ENCODE peak calls at places on chromosomes 2 and 18, in seven cellular contexts. B is heart right ventricle, Y is cardiac fibroblast, A is neural crest cell, C is suprapubic skin, R is endodermal cell, G is IMR-90. I is an unnamed sample.

GRCh38 chr2:203682688-203683130 is 23.7 kb upstream of the CD28 start:
- DNase-seq in B (peak), A (no peak), Y (peak), C (no peak), G (peak), R (no peak), I (no peak)

GRCh38 chr2:207163053-207163814 is 2.5 kb downstream of the KLF7 start:
- DNase-seq in Y (peak), A (no peak), R (no peak), B (no peak), G (peak), C (peak), I (no peak)

GRCh38 chr18:55401638-55402191 is 186.3 kb downstream of the TCF4 start:
- DNase-seq in G (peak), R (peak), A (no peak), C (no peak), B (peak), Y (peak), I (no peak)

GRCh38 chr2:170365003-170365402 is 187.1 kb downstream of the MYO3B start:
- DNase-seq in R (no peak), B (no peak), A (no peak), C (no peak), G (no peak), Y (no peak), I (no peak)

GRCh38 chr18:76490701-76491171 is 4.3 kb downstream of the ZNF516 start:
- DNase-seq in G (peak), A (peak), C (peak), B (no peak), R (peak), Y (no peak), I (no peak)

GRCh38 chr18:79010802-79011201 is 31.2 kb downstream of the SALL3 start:
- DNase-seq in R (no peak), G (no peak), C (no peak), A (no peak), B (no peak), Y (no peak), I (no peak)

GRCh38 chr2:199988176-199988575 is 32.8 kb downstream of the MAIP1 start:
- DNase-seq in A (no peak), G (peak), C (no peak), Y (peak), R (no peak), B (peak), I (no peak)

GRCh38 chr2:46780411-46780800 is 135.2 kb downstream of the MCFD2 start:
- DNase-seq in G (no peak), A (no peak), Y (peak), C (no peak), B (peak), R (no peak), I (no peak)

GRCh38 chr2:75602724-75603342 is 42.1 kb upstream of the EVA1A start:
- DNase-seq in G (peak), B (no peak), A (no peak), Y (peak), R (no peak), C (no peak), I (no peak)

GRCh38 chr2:85221291-85221690 is 88.1 kb downstream of the TCF7L1 start:
- DNase-seq in Y (peak), C (peak), G (peak), B (no peak), A (no peak), R (no peak), I (no peak)

GRCh38 chr2:192194065-192194865 is 468 bp downstream of the TMEFF2 start:
- DNase-seq in R (peak), G (peak), A (no peak), B (no peak), C (peak), Y (no peak), I (peak)

GRCh38 chr2:11305958-11306357 is 38.5 kb downstream of the ROCK2 start:
- DNase-seq in A (no peak), C (no peak), G (peak), Y (peak), R (no peak), B (no peak), I (no peak)

GRCh38 chr2:26086155-26086634 is 52.3 kb downstream of the RAB10 start:
- DNase-seq in Y (peak), A (no peak), G (peak), B (no peak), R (no peak), C (no peak), I (no peak)

GRCh38 chr18:72672364-72673151 is 128.4 kb upstream of the CBLN2 start:
- DNase-seq in A (no peak), B (no peak), R (no peak), Y (peak), C (no peak), G (peak), I (no peak)

GRCh38 chr2:190190507-190190906 is 128.0 kb upstream of the MSTN start:
- DNase-seq in Y (no peak), G (no peak), B (no peak), A (no peak), R (no peak), C (no peak), I (no peak)

GRCh38 chr18:32884543-32884942 is 111.7 kb upstream of the KLHL14 start:
- DNase-seq in R (no peak), G (no peak), B (no peak), C (no peak), A (no peak), Y (no peak), I (no peak)

GRCh38 chr2:20542761-20543578 is 96.1 kb downstream of the RHOB start:
- DNase-seq in G (no peak), C (no peak), B (no peak), R (no peak), Y (peak), A (no peak), I (no peak)

GRCh38 chr18:48695671-48696070 is 156.8 kb downstream of the CTIF start:
- DNase-seq in R (no peak), B (no peak), G (no peak), Y (no peak), A (no peak), C (no peak), I (no peak)

GRCh38 chr2:228344531-228344930 is 163.0 kb upstream of the SPHKAP start:
- DNase-seq in Y (peak), R (no peak), B (no peak), A (no peak), C (no peak), G (no peak), I (no peak)

GRCh38 chr18:34299828-34300227 is 75.1 kb upstream of the NOL4 start:
- DNase-seq in A (no peak), C (no peak), R (no peak), B (no peak), G (no peak), Y (no peak), I (no peak)

GRCh38 chr2:231611273-231612198 is 18.9 kb downstream of the TEX44 start:
- DNase-seq in B (peak), C (peak), Y (peak), A (no peak), G (peak), R (peak), I (no peak)

GRCh38 chr2:216464104-216464720 is 34.4 kb upstream of the RPL37A start:
- DNase-seq in B (peak), G (no peak), Y (no peak), R (no peak), C (no peak), A (no peak), I (no peak)

GRCh38 chr18:59715445-59715844 is 18.2 kb upstream of the CCBE1 start:
- DNase-seq in B (no peak), C (no peak), Y (peak), A (no peak), R (no peak), G (peak), I (no peak)

GRCh38 chr2:28251337-28251736 is 141.3 kb upstream of the FOSL2 start:
- DNase-seq in G (no peak), A (no peak), C (no peak), B (no peak), Y (no peak), R (no peak), I (no peak)

GRCh38 chr2:39583781-39584180 is 81.9 kb upstream of the TMEM178A start:
- DNase-seq in R (no peak), A (no peak), G (no peak), B (no peak), Y (no peak), C (no peak), I (no peak)

GRCh38 chr2:26970244-26970927 is at the start of gene MAPRE3:
- DNase-seq in G (peak), C (peak), A (peak), Y (peak), R (peak), B (peak), I (peak)

GRCh38 chr2:189574793-189575475 is 5.7 kb downstream of the SLC40A1 start:
- DNase-seq in Y (no peak), A (no peak), R (no peak), B (no peak), C (no peak), G (no peak), I (no peak)

GRCh38 chr2:9629222-9630000 is 1.4 kb downstream of the YWHAQ start:
- DNase-seq in G (peak), B (no peak), A (no peak), Y (peak), R (no peak), C (no peak), I (no peak)

GRCh38 chr2:9630001-9630749 is 622 bp downstream of the YWHAQ start:
- DNase-seq in Y (peak), A (peak), G (peak), B (peak), C (peak), R (peak), I (peak)

GRCh38 chr2:9630750-9631483 is at the start of gene YWHAQ:
- DNase-seq in R (peak), Y (peak), C (peak), G (peak), B (peak), A (peak), I (peak)

GRCh38 chr2:9631976-9632700 is 1.3 kb upstream of the YWHAQ start:
- DNase-seq in R (peak), Y (no peak), A (no peak), G (no peak), B (peak), C (no peak), I (no peak)

GRCh38 chr2:9631484-9631819 is 655 bp upstream of the YWHAQ start:
- DNase-seq in C (no peak), Y (no peak), B (no peak), G (no peak), R (no peak), A (no peak), I (no peak)
- TF ChIP-seq CTCF in C (no peak), Y (no peak), B (no peak), G (no peak), R (no peak), A (no peak), I (no peak)

GRCh38 chr2:108959401-108959800 is 29.6 kb downstream of the EDAR start:
- DNase-seq in Y (no peak), A (no peak), B (no peak), G (peak), R (no peak), C (peak), I (no peak)

GRCh38 chr2:108958632-108959341 is 30.2 kb downstream of the EDAR start:
- DNase-seq in Y (no peak), R (no peak), A (no peak), C (peak), G (no peak), B (peak), I (no peak)

GRCh38 chr2:108958002-108958401 is 31.0 kb downstream of the EDAR start:
- DNase-seq in R (no peak), C (peak), A (no peak), G (no peak), B (no peak), Y (no peak), I (no peak)

GRCh38 chr2:108963057-108963456 is 26.0 kb downstream of the EDAR start:
- DNase-seq in R (no peak), G (no peak), C (peak), Y (no peak), B (no peak), A (no peak), I (no peak)

DNA sequence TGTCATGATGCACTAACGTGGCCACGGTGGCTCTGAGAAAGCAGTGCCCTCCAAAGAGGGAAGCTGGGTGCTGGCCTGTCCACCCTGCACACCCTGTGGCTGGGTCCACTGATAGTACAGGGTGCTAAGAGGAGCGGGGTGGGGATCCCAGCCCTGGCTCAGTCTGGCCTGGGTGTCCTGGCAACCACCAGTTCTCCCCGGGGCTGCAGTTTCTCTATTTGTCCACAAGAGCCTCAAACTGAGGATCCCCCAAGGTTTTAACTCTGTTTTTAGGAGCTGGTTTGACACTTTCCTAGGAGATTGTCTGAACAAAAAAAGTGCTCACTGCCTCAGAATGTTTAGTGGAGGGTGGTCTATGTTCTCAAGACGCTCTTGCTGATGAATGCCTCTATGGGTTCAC is 29.0 kb downstream of the EDAR start:
- DNase-seq in Y (no peak), R (no peak), A (no peak), C (peak), G (no peak), B (no peak), I (no peak)
- TF ChIP-seq CTCF in Y (peak), R (peak), A (peak), C (no peak), G (no peak), B (no peak), I (no peak)

DNA sequence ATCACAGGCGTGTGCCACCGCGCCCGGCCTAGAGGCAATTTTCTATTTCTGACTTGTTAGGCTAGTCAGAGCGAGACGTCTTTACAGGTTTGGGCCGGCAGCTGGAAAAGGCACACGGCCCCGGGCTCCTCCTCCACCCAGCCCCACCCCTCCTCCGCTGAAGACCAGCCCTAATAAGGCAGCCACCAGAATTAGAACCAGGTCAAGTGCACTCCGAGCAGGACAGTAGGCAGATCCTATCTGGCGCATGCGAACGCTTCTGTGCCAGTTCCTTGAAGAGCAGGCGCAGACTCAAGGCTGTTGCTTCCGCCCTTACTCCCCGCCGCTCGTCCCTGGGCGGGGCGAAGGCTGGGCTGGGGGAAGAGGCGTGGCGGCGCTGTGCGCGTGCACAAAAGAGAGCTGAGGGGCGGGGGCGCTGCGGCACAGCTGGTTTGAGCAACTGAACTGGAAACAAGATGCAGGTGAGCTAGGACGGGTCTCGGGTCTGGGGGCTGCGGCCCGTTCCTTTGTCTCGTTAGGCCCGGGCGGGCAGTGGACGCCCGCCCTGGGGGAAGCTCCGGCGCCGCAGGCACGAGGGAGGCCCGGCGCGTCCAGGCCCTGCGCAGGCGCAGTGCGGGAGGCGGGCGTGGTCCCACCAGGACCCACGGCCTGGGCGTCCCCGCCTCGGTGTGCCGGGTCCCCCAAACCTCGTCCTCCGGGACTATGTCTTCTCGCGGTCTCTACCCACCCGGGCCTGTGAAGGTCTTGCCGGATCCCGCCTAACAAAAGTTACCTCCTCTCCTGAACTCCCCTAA is at the start of gene PDCL3:
- DNase-seq in A (peak), R (peak), B (peak), C (peak), Y (peak), G (peak), I (peak)
- TF ChIP-seq CTCF in A (peak), R (peak), B (peak), C (peak), Y (no peak), G (peak), I (peak)

GRCh38 chr2:241768251-241768711 is 8.3 kb upstream of the GAL3ST2 start:
- DNase-seq in C (no peak), Y (no peak), B (no peak), R (no peak), A (no peak), G (no peak), I (peak)

GRCh38 chr2:241769819-241770184 is 6.8 kb upstream of the GAL3ST2 start:
- DNase-seq in C (no peak), B (no peak), G (no peak), R (no peak), A (no peak), Y (no peak), I (no peak)

GRCh38 chr2:241770185-241770935 is 6.3 kb upstream of the GAL3ST2 start:
- DNase-seq in G (no peak), A (no peak), C (no peak), R (peak), B (no peak), Y (no peak), I (peak)

GRCh38 chr2:241767464-241768250 is 9.0 kb upstream of the GAL3ST2 start:
- DNase-seq in R (peak), B (no peak), A (no peak), G (no peak), Y (no peak), C (no peak), I (peak)

GRCh38 chr2:241768850-241769249 is 7.8 kb upstream of the GAL3ST2 start:
- DNase-seq in A (no peak), Y (no peak), R (no peak), C (no peak), G (no peak), B (no peak), I (peak)
- TF ChIP-seq CTCF in A (no peak), Y (no peak), R (no peak), C (no peak), G (no peak), B (no peak), I (no peak)

DNA sequence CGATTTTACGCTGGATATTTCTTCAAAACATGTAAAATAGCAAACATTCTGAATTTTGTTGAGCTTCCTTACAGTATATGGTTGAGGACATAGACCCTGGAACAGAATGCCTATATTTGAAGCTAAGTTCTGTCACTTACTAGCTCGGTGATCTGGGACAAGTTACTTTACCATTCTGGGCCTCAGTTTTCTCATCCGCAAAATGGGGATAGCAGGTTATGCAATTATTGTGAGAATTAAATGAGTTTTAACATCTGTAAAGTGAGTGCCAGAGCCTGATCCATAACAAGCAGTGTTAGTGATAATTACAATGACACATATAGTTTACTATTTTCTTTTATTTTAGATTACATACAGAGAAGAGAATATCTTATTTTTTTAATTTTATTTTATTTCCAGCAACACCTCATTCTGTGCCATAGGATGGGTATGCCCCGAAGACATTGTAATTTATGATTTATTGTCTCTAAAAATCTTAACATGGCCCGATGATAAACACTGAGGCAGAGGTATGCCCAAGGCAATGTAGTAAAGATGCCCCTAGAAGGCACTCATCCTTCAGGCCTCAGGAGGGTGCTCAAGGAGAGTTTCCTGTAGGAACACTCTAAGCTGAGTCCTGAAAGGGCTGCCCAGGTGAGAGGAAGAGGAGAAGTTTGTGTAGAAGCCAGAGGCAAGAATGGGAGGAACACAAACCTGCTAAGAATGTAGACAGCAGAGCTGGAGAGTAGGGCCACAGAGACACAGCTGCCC is 250.9 kb downstream of the BCL11A start:
- DNase-seq in B (no peak), G (no peak), C (no peak), R (no peak), A (no peak), Y (no peak), I (no peak)
- TF ChIP-seq CTCF in B (no peak), G (no peak), C (no peak), R (peak), A (no peak), Y (no peak), I (no peak)

GRCh38 chr2:98577313-98577712 is 31.0 kb downstream of the COA5 start:
- DNase-seq in A (no peak), G (no peak), R (peak), C (no peak), Y (no peak), B (no peak), I (no peak)
- TF ChIP-seq CTCF in A (peak), G (peak), R (peak), C (no peak), Y (peak), B (peak), I (no peak)

GRCh38 chr2:176827269-176827668 is 385.3 kb upstream of the HNRNPA3 start:
- DNase-seq in C (no peak), B (no peak), R (no peak), Y (no peak), G (no peak), A (no peak), I (no peak)

GRCh38 chr2:176832086-176832485 is 380.5 kb upstream of the HNRNPA3 start:
- DNase-seq in B (no peak), C (no peak), G (no peak), Y (no peak), R (no peak), A (no peak), I (no peak)

GRCh38 chr2:176826356-176826755 is 386.2 kb upstream of the HNRNPA3 start:
- DNase-seq in C (no peak), Y (no peak), R (no peak), B (no peak), A (no peak), G (no peak), I (no peak)

DNA sequence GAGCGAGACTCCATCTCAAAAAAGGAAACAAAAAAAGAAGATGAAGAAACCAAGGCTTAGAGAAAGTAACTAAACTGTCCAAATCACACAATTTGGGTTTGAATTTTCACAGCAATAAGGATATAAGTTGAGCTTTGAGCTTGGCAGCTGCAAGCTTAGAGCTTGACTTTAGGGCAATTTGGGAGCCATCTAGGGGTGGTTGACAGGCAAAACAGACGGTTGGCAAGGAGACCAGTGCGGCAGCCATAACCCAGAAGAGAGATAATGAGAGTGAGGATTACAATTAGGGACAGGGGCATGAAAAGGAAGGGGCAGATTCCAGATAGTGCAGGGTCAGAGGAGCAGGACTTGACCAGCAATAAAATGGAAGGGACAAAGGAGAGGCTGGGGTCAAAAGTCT is 382.2 kb upstream of the HNRNPA3 start:
- DNase-seq in B (no peak), G (no peak), A (peak), R (peak), Y (no peak), C (no peak), I (no peak)
- TF ChIP-seq CTCF in B (no peak), G (no peak), A (peak), R (peak), Y (no peak), C (no peak), I (no peak)

I was measured in osteocyte.